ENCODE peak calls at places on chromosome 17, in four cellular contexts. J, W, L and O are unnamed samples.

GRCh38 chr17:59641799-59642484 is 22.2 kb downstream of the CLTC start:
- DNase-seq in J (no peak), W (no peak), L (no peak), O (no peak)

GRCh38 chr17:12619444-12620199 is 46.1 kb upstream of the MYOCD start:
- DNase-seq in J (no peak), W (no peak), L (no peak), O (no peak)

GRCh38 chr17:19579867-19580565 is 46.4 kb downstream of the SLC47A1 start:
- DNase-seq in J (peak), W (no peak), L (no peak), O (no peak)

GRCh38 chr17:77501101-77501566 is 360.4 kb downstream of the SEC14L1 start:
- DNase-seq in J (peak), W (no peak), L (no peak), O (no peak)

GRCh38 chr17:48681609-48682008 is 40.7 kb downstream of the PRAC1 start:
- DNase-seq in J (no peak), W (no peak), L (no peak), O (no peak)

GRCh38 chr17:81160306-81160705 is 5.0 kb upstream of the PVALEF start:
- DNase-seq in J (peak), W (no peak), L (no peak), O (no peak)

GRCh38 chr17:82458885-82459424 is 414 bp downstream of the NARF start:
- DNase-seq in J (peak), W (no peak), L (no peak), O (no peak)

GRCh38 chr17:75181608-75182318 is 996 bp downstream of the SUMO2 start:
- DNase-seq in J (no peak), W (no peak), L (no peak), O (no peak)

GRCh38 chr17:61568219-61569072 is 22.6 kb downstream of the NACA2 start:
- DNase-seq in J (no peak), W (peak), L (peak), O (no peak)

GRCh38 chr17:72110231-72110952 is 10.4 kb upstream of the SOX9 start:
- DNase-seq in J (no peak), W (no peak), L (peak), O (no peak)

GRCh38 chr17:15782809-15783208 is 50.7 kb downstream of the TBC1D26 start:
- DNase-seq in J (peak), W (no peak), L (no peak), O (no peak)

GRCh38 chr17:79220201-79220714 is 145.6 kb downstream of the ENGASE start:
- DNase-seq in J (no peak), W (no peak), L (no peak), O (no peak)

GRCh38 chr17:63250830-63251229 is 195.3 kb downstream of the CYB561 start:
- DNase-seq in J (no peak), W (no peak), L (no peak), O (no peak)

GRCh38 chr17:35932576-35932975 is 2.0 kb upstream of the RDM1 start:
- DNase-seq in J (no peak), W (no peak), L (no peak), O (no peak)